ENCODE peak calls at places on chromosomes 1 and 21, in six cellular contexts. L is sigmoid colon, W is A549, I is tibial nerve, V is ovary, Q is upper lobe of left lung. F is an unnamed sample.

GRCh38 chr1:176167210-176167609 is 39.9 kb downstream of the COP1 start:
- DNase-seq in L (no peak), W (no peak), I (no peak), V (no peak), Q (no peak), F (no peak)

GRCh38 chr1:162485236-162485635 is 12.4 kb upstream of the UHMK1 start:
- DNase-seq in L (no peak), W (no peak), I (no peak), V (no peak), Q (no peak), F (no peak)

GRCh38 chr1:152347116-152347728 is 12.6 kb downstream of the FLG2 start:
- DNase-seq in L (no peak), W (peak; percentile 13), I (peak; percentile 90), V (no peak), Q (no peak), F (no peak)

GRCh38 chr1:65773391-65773790 is 19.3 kb upstream of the PDE4B start:
- DNase-seq in L (no peak), W (no peak), I (no peak), V (no peak), Q (no peak), F (no peak)

GRCh38 chr21:32207096-32207716 is 71.6 kb downstream of the MIS18A start:
- DNase-seq in L (no peak), W (no peak), I (no peak), V (no peak), Q (no peak), F (no peak)

GRCh38 chr1:111214884-111215283 is 12.6 kb upstream of the CHI3L2 start:
- DNase-seq in L (no peak), W (no peak), I (no peak), V (no peak), Q (no peak), F (no peak)

GRCh38 chr1:247401310-247402098 is 14.5 kb upstream of the NLRP3 start:
- DNase-seq in L (no peak), W (no peak), I (no peak), V (no peak), Q (no peak), F (peak; percentile 64)

GRCh38 chr1:20469406-20470076 is 16.5 kb downstream of the CAMK2N1 start:
- DNase-seq in L (no peak), W (no peak), I (no peak), V (no peak), Q (no peak), F (no peak)

GRCh38 chr1:173300249-173301044 is 93.3 kb upstream of the TNFSF4 start:
- DNase-seq in L (no peak), W (no peak), I (no peak), V (no peak), Q (no peak), F (no peak)

GRCh38 chr1:46401964-46402626 is 8.0 kb downstream of the FAAH start:
- DNase-seq in L (peak; percentile 92), W (no peak), I (peak; percentile 75), V (peak; percentile 62), Q (no peak), F (peak; percentile 87)

GRCh38 chr21:43771698-43772367 is 4.3 kb downstream of the CSTB start:
- DNase-seq in L (no peak), W (no peak), I (no peak), V (no peak), Q (no peak), F (no peak)

GRCh38 chr1:181134543-181135461 is 46.3 kb downstream of the IER5 start:
- DNase-seq in L (no peak), W (no peak), I (no peak), V (no peak), Q (peak; percentile 82), F (peak; percentile 62)

GRCh38 chr1:58664881-58665280 is 35.0 kb downstream of the MYSM1 start:
- DNase-seq in L (no peak), W (no peak), I (no peak), V (no peak), Q (no peak), F (no peak)

GRCh38 chr1:234437423-234438171 is 41.4 kb downstream of the TARBP1 start:
- DNase-seq in L (peak; percentile 70), W (no peak), I (no peak), V (no peak), Q (no peak), F (no peak)

GRCh38 chr1:207873055-207873890 is 37.7 kb downstream of the CD34 start:
- DNase-seq in L (no peak), W (no peak), I (no peak), V (no peak), Q (no peak), F (no peak)

GRCh38 chr1:167926486-167926997 is 9.9 kb upstream of the DCAF6 start:
- DNase-seq in L (no peak), W (peak; percentile 66), I (no peak), V (no peak), Q (peak; percentile 17), F (peak; percentile 70)

GRCh38 chr1:68107771-68108170 is 57.3 kb upstream of the DIRAS3 start:
- DNase-seq in L (no peak), W (no peak), I (no peak), V (no peak), Q (no peak), F (no peak)

GRCh38 chr1:76510672-76511071 is 356.6 kb upstream of the ST6GALNAC5 start:
- DNase-seq in L (no peak), W (no peak), I (no peak), V (no peak), Q (no peak), F (no peak)
- H3K4me3 ChIP-seq in L (no peak overlapping the region), W (no peak overlapping the region), I (no peak overlapping the region), V (no peak overlapping the region), Q (no peak overlapping the region), F (no peak overlapping the region)

DNA sequence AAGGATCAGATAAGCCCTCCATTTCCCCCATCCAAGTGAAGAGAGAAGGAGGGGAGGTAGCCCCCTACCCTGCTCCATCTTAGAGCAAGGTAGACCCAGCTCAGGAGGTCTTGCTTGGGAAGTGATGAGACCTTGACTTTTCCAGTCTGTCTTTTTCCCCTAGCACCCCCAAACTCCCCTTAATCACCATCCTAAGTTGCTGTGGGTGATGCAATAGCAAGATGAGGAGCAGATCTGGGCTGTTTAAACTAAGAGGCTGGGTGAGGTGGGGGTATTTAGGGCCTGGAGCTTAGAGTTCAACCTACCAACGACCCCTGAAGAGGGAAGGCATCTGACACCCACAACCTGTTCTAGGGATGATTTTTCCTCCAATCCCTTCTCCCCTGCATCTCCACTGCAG is 1.7 kb downstream of the ATP1A2 start:
- DNase-seq in L (no peak), W (no peak), I (no peak), V (no peak), Q (no peak), F (no peak)
- H3K4me1 ChIP-seq in L (peaks cover 47% of the 10 kb centered on the region), W (peaks cover 22% of the 10 kb centered on the region), I (no peaks in the 10 kb centered on the region), V (peaks cover 19% of the 10 kb centered on the region), Q (peaks cover 4% of the 10 kb centered on the region), F (no peaks in the 10 kb centered on the region)

GRCh38 chr1:91884459-91885290 is 1.3 kb downstream of the TGFBR3 start:
- DNase-seq in L (peak; percentile 75), W (no peak), I (no peak), V (no peak), Q (no peak), F (peak; percentile 35)

GRCh38 chr1:91883470-91883869 is 2.5 kb downstream of the TGFBR3 start:
- DNase-seq in L (no peak), W (peak; percentile 50), I (no peak), V (no peak), Q (no peak), F (no peak)

GRCh38 chr1:91885331-91885715 is 628 bp downstream of the TGFBR3 start:
- DNase-seq in L (peak; percentile 73), W (no peak), I (no peak), V (no peak), Q (peak; percentile 88), F (peak; percentile 44)

GRCh38 chr1:91889717-91890459 is 3.9 kb upstream of the TGFBR3 start:
- DNase-seq in L (no peak), W (peak; percentile 36), I (no peak), V (no peak), Q (no peak), F (no peak)

DNA sequence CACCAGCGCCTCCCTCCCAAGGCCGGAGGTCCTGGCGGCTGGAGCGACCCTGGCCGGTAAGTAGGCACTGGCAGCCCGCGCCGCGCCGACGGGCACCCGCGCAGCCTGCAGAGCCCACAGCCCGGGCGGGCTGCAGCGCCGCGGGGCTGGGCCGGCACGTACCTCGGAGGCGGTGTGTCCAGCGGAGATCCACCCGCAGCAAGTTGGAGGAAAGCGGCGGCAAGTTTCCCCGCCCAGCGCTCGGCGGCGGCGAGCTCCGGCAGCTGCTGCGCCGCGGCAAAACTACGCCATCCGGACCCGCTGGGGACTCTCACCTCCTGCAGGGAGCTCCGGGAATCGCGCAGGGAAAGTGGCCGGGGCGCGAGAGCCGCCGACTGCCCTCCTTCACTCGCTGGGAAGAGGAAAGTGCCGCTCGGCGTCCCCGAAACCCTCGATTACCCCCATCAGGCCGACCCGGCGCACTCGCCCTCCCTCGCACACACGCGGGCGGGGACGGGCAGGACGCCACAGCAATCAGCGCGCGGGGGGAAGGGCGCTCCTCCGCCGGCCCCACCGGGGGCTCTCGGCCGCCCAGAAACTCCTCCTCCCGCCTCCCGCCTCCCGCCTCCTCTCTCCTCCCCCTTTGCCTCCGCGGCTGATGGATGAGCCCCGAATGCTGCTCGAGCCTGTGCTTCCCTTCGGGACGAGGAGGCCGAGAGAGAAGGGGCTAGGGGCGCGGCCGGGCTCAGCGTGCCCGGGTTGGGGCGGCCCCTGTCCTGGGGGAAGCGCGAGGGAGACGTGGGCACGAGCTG is at the start of gene TGFBR3:
- DNase-seq in L (peak; percentile 98), W (peak; percentile 76), I (peak; percentile 87), V (peak; percentile 98), Q (peak; percentile 97), F (peak; percentile 86)
- TF ChIP-seq EP300 in L (no peak), W (peak; percentile 22), I (peak; percentile 75), V (peak; percentile 51), Q (peak; percentile 66), F (no peak)

GRCh38 chr1:206715552-206716518 is 31.1 kb downstream of the MAPKAPK2 start:
- DNase-seq in L (peak; percentile 29), W (no peak), I (no peak), V (no peak), Q (no peak), F (no peak)

GRCh38 chr1:206713910-206714312 is 29.2 kb downstream of the MAPKAPK2 start:
- DNase-seq in L (peak; percentile 76), W (no peak), I (no peak), V (no peak), Q (no peak), F (no peak)

GRCh38 chr1:206716519-206717236 is 32.0 kb downstream of the MAPKAPK2 start:
- DNase-seq in L (peak; percentile 53), W (no peak), I (no peak), V (no peak), Q (no peak), F (no peak)

GRCh38 chr1:206714331-206715058 is 29.8 kb downstream of the MAPKAPK2 start:
- DNase-seq in L (peak; percentile 86), W (no peak), I (no peak), V (no peak), Q (no peak), F (peak; percentile 50)

GRCh38 chr1:206715120-206715519 is 30.4 kb downstream of the MAPKAPK2 start:
- DNase-seq in L (peak; percentile 53), W (no peak), I (no peak), V (no peak), Q (no peak), F (no peak)
- H3K4me3 ChIP-seq in L (no peak overlapping the region), W (no peak overlapping the region), I (no peak overlapping the region), V (no peak overlapping the region), Q (no peak overlapping the region), F (no peak overlapping the region)

F was measured in transverse colon.